ENCODE peak calls at places on chromosomes 11 and 22, in five cellular contexts. A, H, S, I and T are unnamed samples.

GRCh38 chr11:87092159-87092558 is 54.4 kb downstream of the TMEM135 start:
- DNase-seq in A (no peak), I (no peak), S (no peak), H (no peak), T (no peak)

GRCh38 chr11:118099838-118100570 is 13.2 kb upstream of the SMIM35 start:
- DNase-seq in I (no peak), H (no peak), S (no peak), A (no peak), T (no peak)

GRCh38 chr11:91981995-91982394 is 242.6 kb upstream of the FAT3 start:
- DNase-seq in S (peak; percentile 67), H (no peak), A (no peak), I (peak; percentile 55), T (no peak)

GRCh38 chr11:6926208-6927029 is at the start of gene ZNF215:
- DNase-seq in I (peak; percentile 89), A (peak; percentile 86), H (peak; percentile 87), S (peak; percentile 77), T (peak; percentile 92)

GRCh38 chr11:31968774-31969433 is 122.0 kb upstream of the RCN1 start:
- DNase-seq in A (no peak), I (peak; percentile 30), S (peak; percentile 13), H (no peak), T (no peak)

GRCh38 chr22:19177164-19178064 is 1.1 kb downstream of the SLC25A1 start:
- DNase-seq in A (peak; percentile 83), S (no peak), I (no peak), H (no peak), T (no peak)

GRCh38 chr11:120331301-120331966 is 4.8 kb upstream of the ARHGEF12 start:
- DNase-seq in H (no peak), A (no peak), I (no peak), S (peak; percentile 67), T (no peak)

GRCh38 chr22:32661737-32662586 is 139.5 kb upstream of the TIMP3 start:
- DNase-seq in S (no peak), I (no peak), H (no peak), A (no peak), T (no peak)

GRCh38 chr11:108847288-108847687 is 182.4 kb downstream of the DDX10 start:
- DNase-seq in S (no peak), H (no peak), A (no peak), I (no peak), T (no peak)

GRCh38 chr11:66218026-66218425 is 50.4 kb upstream of the RAB1B start:
- DNase-seq in I (no peak), H (no peak), S (no peak), A (no peak), T (no peak)

GRCh38 chr22:38461057-38461413 is 6.0 kb upstream of the KCNJ4 start:
- DNase-seq in S (no peak), A (no peak), H (no peak), I (no peak), T (peak; percentile 24)

GRCh38 chr11:68994161-68994890 is 13.5 kb upstream of the MRGPRD start:
- DNase-seq in H (no peak), A (peak; percentile 57), S (no peak), I (no peak), T (peak; percentile 61)

GRCh38 chr22:48501231-48501750 is 1326.4 kb downstream of the BRD1 start:
- DNase-seq in A (peak; percentile 64), S (no peak), H (peak; percentile 19), I (no peak), T (peak; percentile 61)

GRCh38 chr22:27930246-27931060 is 11.4 kb upstream of the PITPNB start:
- DNase-seq in H (no peak), A (no peak), S (no peak), I (no peak), T (no peak)

GRCh38 chr11:128555606-128556005 is 31.8 kb downstream of the ETS1 start:
- DNase-seq in S (no peak), H (no peak), A (no peak), I (no peak), T (no peak)

GRCh38 chr11:13098067-13098466 is 89.0 kb downstream of the RASSF10 start:
- DNase-seq in A (no peak), S (no peak), I (no peak), H (no peak), T (peak; percentile 42)

GRCh38 chr22:21837184-21837979 is 30.1 kb downstream of the MAPK1 start:
- DNase-seq in S (peak; percentile 18), H (no peak), I (no peak), A (no peak), T (no peak)

GRCh38 chr11:74636633-74637184 is 44.3 kb downstream of the POLD3 start:
- DNase-seq in I (no peak), S (no peak), A (no peak), H (no peak), T (no peak)

GRCh38 chr22:27667121-27667843 is 134.3 kb downstream of the MN1 start:
- DNase-seq in S (peak; percentile 31), H (no peak), I (peak; percentile 54), A (peak; percentile 44), T (peak; percentile 55)

GRCh38 chr11:1466784-1467183 is 19.8 kb downstream of the MOB2 start:
- DNase-seq in A (no peak), I (no peak), S (no peak), H (no peak), T (no peak)

GRCh38 chr22:39290724-39291161 is 28.7 kb downstream of the RPL3 start:
- DNase-seq in H (no peak), A (no peak), I (peak; percentile 82), S (peak; percentile 94), T (peak; percentile 82)

GRCh38 chr11:83818349-83818748 is 532.2 kb upstream of the CCDC90B start:
- DNase-seq in A (no peak), H (no peak), I (no peak), S (no peak), T (no peak)

GRCh38 chr22:41919357-41920224 is 4.7 kb upstream of the SHISA8 start:
- DNase-seq in A (peak; percentile 95), S (peak; percentile 45), I (peak; percentile 78), H (peak; percentile 74), T (peak; percentile 67)

GRCh38 chr11:122851366-122852011 is 13.2 kb downstream of the CRTAM start:
- DNase-seq in S (no peak), H (no peak), A (no peak), I (no peak), T (no peak)

GRCh38 chr11:6693342-6694228 is 10.4 kb upstream of the MRPL17 start:
- DNase-seq in S (peak; percentile 27), H (no peak), I (peak; percentile 43), A (no peak), T (no peak)

GRCh38 chr22:42262964-42263363 is 7.5 kb downstream of the TCF20 start:
- DNase-seq in H (no peak), A (no peak), S (no peak), I (no peak), T (no peak)

GRCh38 chr11:8094656-8095055 is 13.6 kb downstream of the TUB start:
- DNase-seq in H (no peak), I (no peak), S (no peak), A (peak; percentile 67), T (no peak)

GRCh38 chr22:46062971-46063631 is 86.1 kb upstream of the WNT7B start:
- DNase-seq in S (no peak), H (peak; percentile 24), I (no peak), A (peak; percentile 62), T (peak; percentile 27)

GRCh38 chr11:24267015-24267414 is 229.8 kb upstream of the LUZP2 start:
- DNase-seq in H (no peak), A (no peak), S (no peak), I (no peak), T (no peak)

GRCh38 chr11:99162819-99163218 is 142.1 kb downstream of the CNTN5 start:
- DNase-seq in S (no peak), H (no peak), A (no peak), I (no peak), T (no peak)

GRCh38 chr22:30116362-30117117 is 36.3 kb downstream of the HORMAD2 start:
- DNase-seq in A (no peak), I (no peak), H (no peak), S (no peak), T (no peak)

GRCh38 chr11:10926801-10927200 is 68.9 kb upstream of the ZBED5 start:
- DNase-seq in S (no peak), H (no peak), A (no peak), I (no peak), T (no peak)

GRCh38 chr22:46053563-46054090 is 76.7 kb upstream of the WNT7B start:
- DNase-seq in I (peak; percentile 78), S (peak; percentile 82), A (peak; percentile 94), H (peak; percentile 87), T (peak; percentile 87)

GRCh38 chr11:5272395-5273017 is 2.8 kb upstream of the HBE1 start:
- DNase-seq in H (no peak), S (no peak), A (no peak), I (no peak), T (no peak)

GRCh38 chr11:117703209-117703608 is 93.8 kb downstream of the DSCAML1 start:
- DNase-seq in I (no peak), A (no peak), H (no peak), S (no peak), T (no peak)

GRCh38 chr11:47415091-47415854 is 6.9 kb downstream of the SLC39A13 start:
- DNase-seq in A (no peak), S (no peak), H (no peak), I (no peak), T (no peak)
- H3K4me1 ChIP-seq in A (peaks cover 39% of the 10 kb centered on the region), S (peaks cover 14% of the 10 kb centered on the region), H (peaks cover 32% of the 10 kb centered on the region), I (peaks cover 8% of the 10 kb centered on the region), T (peaks cover 14% of the 10 kb centered on the region)

DNA sequence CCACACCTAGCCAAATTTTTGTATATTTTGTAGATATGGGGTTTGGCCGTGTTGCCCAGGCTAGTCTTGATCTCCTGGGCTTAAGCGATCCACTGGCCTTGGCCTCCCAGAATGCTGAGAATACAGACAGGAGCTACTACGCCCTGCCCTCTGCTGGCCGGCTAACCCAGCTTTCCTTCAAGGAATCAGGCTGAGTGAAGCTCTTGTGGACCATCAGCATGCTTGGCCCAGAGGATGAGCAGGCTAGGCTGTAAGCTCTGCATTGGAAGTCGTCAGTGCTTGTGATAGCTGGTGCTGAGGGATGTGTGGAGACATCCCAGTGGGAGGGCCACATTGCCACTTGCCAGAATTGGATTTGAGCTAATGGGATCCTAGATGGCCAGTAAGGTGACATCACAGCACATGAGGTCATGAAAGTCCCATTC is 60.6 kb downstream of the MED15 start:
- DNase-seq in S (no peak), I (peak; percentile 10), H (no peak), A (peak; percentile 53), T (no peak)
- H3K4me1 ChIP-seq in S (peaks cover 36% of the 10 kb centered on the region), I (peaks cover 22% of the 10 kb centered on the region), H (peaks cover 73% of the 10 kb centered on the region), A (peaks cover 94% of the 10 kb centered on the region), T (peaks cover 38% of the 10 kb centered on the region)

GRCh38 chr11:17508306-17508705 is 31.7 kb upstream of the ABCC8 start:
- DNase-seq in S (no peak), A (no peak), I (no peak), H (no peak), T (no peak)
- H3K4me1 ChIP-seq in S (no peaks in the 10 kb centered on the region), A (no peaks in the 10 kb centered on the region), I (peaks cover 5% of the 10 kb centered on the region), H (no peaks in the 10 kb centered on the region), T (no peaks in the 10 kb centered on the region)

GRCh38 chr22:36741204-36741793 is 34.6 kb downstream of the IFT27 start:
- DNase-seq in I (no peak), S (no peak), H (no peak), A (no peak), T (peak; percentile 2)
- H3K4me1 ChIP-seq in I (no peaks in the 10 kb centered on the region), S (no peaks in the 10 kb centered on the region), H (no peaks in the 10 kb centered on the region), A (peaks cover 15% of the 10 kb centered on the region), T (no peaks in the 10 kb centered on the region)

GRCh38 chr11:19398273-19398672 is 157.5 kb upstream of the E2F8 start:
- DNase-seq in S (peak; percentile 13), A (no peak), I (no peak), H (no peak), T (no peak)
- H3K4me1 ChIP-seq in S (peaks cover 21% of the 10 kb centered on the region), A (no peaks in the 10 kb centered on the region), I (peaks cover 4% of the 10 kb centered on the region), H (peaks cover 9% of the 10 kb centered on the region), T (no peaks in the 10 kb centered on the region)